ENCODE peak calls at places on chromosomes 3 and 15, in five cellular contexts. One of them, this sample, is unnamed.

GRCh38 chr3:104564045-104564643 is 802.6 kb upstream of the ALCAM start:
- DNase-seq in MM.1S: peak; percentile 66
- DNase-seq in CD8-positive, alpha-beta memory T cell: peak; percentile 39
- DNase-seq in fibroblast of the aortic adventitia: peak; percentile 63
- DNase-seq in spleen: no peak
- DNase-seq in this sample: peak; percentile 40

GRCh38 chr3:62559831-62560445 is 186.6 kb upstream of the FEZF2 start:
- DNase-seq in MM.1S: no peak
- DNase-seq in CD8-positive, alpha-beta memory T cell: no peak
- DNase-seq in fibroblast of the aortic adventitia: peak; percentile 75
- DNase-seq in spleen: no peak
- DNase-seq in this sample: peak; percentile 18

GRCh38 chr3:171847133-171847532 is 4.0 kb downstream of the TMEM212 start:
- DNase-seq in MM.1S: no peak
- DNase-seq in CD8-positive, alpha-beta memory T cell: no peak
- DNase-seq in fibroblast of the aortic adventitia: no peak
- DNase-seq in spleen: no peak
- DNase-seq in this sample: no peak

GRCh38 chr3:4220050-4220449 is 83.1 kb upstream of the SETMAR start:
- DNase-seq in MM.1S: no peak
- DNase-seq in CD8-positive, alpha-beta memory T cell: no peak
- DNase-seq in fibroblast of the aortic adventitia: no peak
- DNase-seq in spleen: no peak
- DNase-seq in this sample: no peak

GRCh38 chr15:69782809-69783208 is 314.9 kb downstream of the TLE3 start:
- DNase-seq in MM.1S: no peak
- DNase-seq in CD8-positive, alpha-beta memory T cell: peak; percentile 37
- DNase-seq in fibroblast of the aortic adventitia: no peak
- DNase-seq in spleen: no peak
- DNase-seq in this sample: peak; percentile 67

GRCh38 chr15:38768970-38769369 is 204.4 kb upstream of the RASGRP1 start:
- DNase-seq in MM.1S: no peak
- DNase-seq in CD8-positive, alpha-beta memory T cell: no peak
- DNase-seq in fibroblast of the aortic adventitia: peak; percentile 68
- DNase-seq in spleen: no peak
- DNase-seq in this sample: no peak

GRCh38 chr3:178588593-178588992 is 52.4 kb downstream of the KCNMB2 start:
- DNase-seq in MM.1S: peak; percentile 1
- DNase-seq in CD8-positive, alpha-beta memory T cell: no peak
- DNase-seq in fibroblast of the aortic adventitia: no peak
- DNase-seq in spleen: no peak
- DNase-seq in this sample: no peak

GRCh38 chr3:5497497-5497896 is 310.0 kb downstream of the EDEM1 start:
- DNase-seq in MM.1S: no peak
- DNase-seq in CD8-positive, alpha-beta memory T cell: no peak
- DNase-seq in fibroblast of the aortic adventitia: no peak
- DNase-seq in spleen: no peak
- DNase-seq in this sample: no peak

GRCh38 chr3:30586806-30587486 is 19.5 kb upstream of the TGFBR2 start:
- DNase-seq in MM.1S: no peak
- DNase-seq in CD8-positive, alpha-beta memory T cell: no peak
- DNase-seq in fibroblast of the aortic adventitia: peak; percentile 24
- DNase-seq in spleen: no peak
- DNase-seq in this sample: no peak

GRCh38 chr3:17140670-17141505 is 256.1 kb downstream of the PLCL2 start:
- DNase-seq in MM.1S: no peak
- DNase-seq in CD8-positive, alpha-beta memory T cell: no peak
- DNase-seq in fibroblast of the aortic adventitia: peak; percentile 63
- DNase-seq in spleen: no peak
- DNase-seq in this sample: no peak

GRCh38 chr15:85157344-85157743 is 175.7 kb downstream of the PDE8A start:
- DNase-seq in MM.1S: no peak
- DNase-seq in CD8-positive, alpha-beta memory T cell: no peak
- DNase-seq in fibroblast of the aortic adventitia: no peak
- DNase-seq in spleen: no peak
- DNase-seq in this sample: no peak

GRCh38 chr15:67331676-67332075 is 77.1 kb downstream of the IQCH start:
- DNase-seq in MM.1S: no peak
- DNase-seq in CD8-positive, alpha-beta memory T cell: no peak
- DNase-seq in fibroblast of the aortic adventitia: peak; percentile 14
- DNase-seq in spleen: no peak
- DNase-seq in this sample: no peak

GRCh38 chr3:147351301-147351700 is 55.0 kb downstream of the ZIC4 start:
- DNase-seq in MM.1S: no peak
- DNase-seq in CD8-positive, alpha-beta memory T cell: no peak
- DNase-seq in fibroblast of the aortic adventitia: no peak
- DNase-seq in spleen: no peak
- DNase-seq in this sample: no peak

GRCh38 chr15:76057332-76058000 is 2.3 kb upstream of the TMEM266 start:
- DNase-seq in MM.1S: peak; percentile 56
- DNase-seq in CD8-positive, alpha-beta memory T cell: peak; percentile 30
- DNase-seq in fibroblast of the aortic adventitia: peak; percentile 66
- DNase-seq in spleen: no peak
- DNase-seq in this sample: peak; percentile 46

GRCh38 chr3:28699283-28699682 is 350.7 kb upstream of the AZI2 start:
- DNase-seq in MM.1S: peak; percentile 71
- DNase-seq in CD8-positive, alpha-beta memory T cell: no peak
- DNase-seq in fibroblast of the aortic adventitia: no peak
- DNase-seq in spleen: no peak
- DNase-seq in this sample: no peak

GRCh38 chr15:99954361-99955180 is 221.3 kb upstream of the LYSMD4 start:
- DNase-seq in MM.1S: no peak
- DNase-seq in CD8-positive, alpha-beta memory T cell: no peak
- DNase-seq in fibroblast of the aortic adventitia: no peak
- DNase-seq in spleen: peak; percentile 49
- DNase-seq in this sample: no peak

GRCh38 chr3:52108302-52109232 is 45.7 kb downstream of the POC1A start:
- DNase-seq in MM.1S: no peak
- DNase-seq in CD8-positive, alpha-beta memory T cell: no peak
- DNase-seq in fibroblast of the aortic adventitia: peak; percentile 48
- DNase-seq in spleen: peak; percentile 63
- DNase-seq in this sample: no peak
- H3K4me3 ChIP-seq in MM.1S: no peak overlapping the region
- H3K4me3 ChIP-seq in CD8-positive, alpha-beta memory T cell: no peak overlapping the region
- H3K4me3 ChIP-seq in fibroblast of the aortic adventitia: no peak overlapping the region
- H3K4me3 ChIP-seq in spleen: no peak overlapping the region
- H3K4me3 ChIP-seq in this sample: no peak overlapping the region

DNA sequence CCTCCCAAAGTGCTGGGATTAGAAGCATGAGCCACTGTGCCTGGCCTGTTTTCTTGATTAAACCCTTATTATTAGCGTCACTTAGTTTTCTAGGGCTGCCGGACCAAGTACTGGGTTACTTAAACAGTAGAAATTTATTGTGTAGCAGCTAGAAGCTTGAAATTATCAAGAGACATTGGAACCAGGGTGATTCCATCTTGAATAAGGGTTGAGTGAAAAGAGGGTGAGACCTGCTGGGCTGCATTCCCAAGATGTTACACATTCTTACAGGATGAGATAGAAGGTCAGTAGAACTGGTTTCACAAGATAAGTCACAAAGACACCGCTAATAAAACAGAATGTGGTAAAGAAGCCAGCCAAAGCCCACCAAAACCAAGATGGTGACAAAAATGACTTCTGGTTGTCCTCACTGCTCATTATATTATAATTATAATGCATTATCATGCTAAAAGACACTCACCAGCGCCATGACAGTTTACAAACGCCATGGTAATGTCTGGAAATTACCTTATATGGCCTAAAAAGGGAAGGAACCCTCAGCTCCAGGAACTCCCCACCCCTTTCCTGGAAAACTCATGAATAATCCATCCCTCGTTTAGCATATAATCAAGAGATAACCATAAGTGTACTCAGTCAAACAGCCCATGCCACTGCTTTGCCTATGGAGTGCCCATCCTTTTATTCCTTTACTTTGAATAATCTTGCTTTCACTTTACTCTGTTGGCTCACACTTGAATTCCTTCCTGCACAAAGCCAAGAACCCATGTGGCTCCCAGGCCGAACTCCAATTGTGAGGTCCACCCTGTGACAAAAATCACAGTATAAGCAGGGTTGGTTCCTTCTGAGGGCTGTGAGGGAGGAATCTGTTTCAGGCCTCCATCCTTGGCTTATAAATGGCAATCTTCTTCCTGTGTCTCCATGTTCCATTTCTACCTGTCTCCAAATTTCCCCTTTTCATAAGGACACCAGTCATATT is 18.9 kb upstream of the FSTL1 start:
- DNase-seq in MM.1S: no peak
- DNase-seq in CD8-positive, alpha-beta memory T cell: no peak
- DNase-seq in fibroblast of the aortic adventitia: peak; percentile 51
- DNase-seq in spleen: no peak
- DNase-seq in this sample: no peak
- H3K4me3 ChIP-seq in MM.1S: no peak overlapping the region
- H3K4me3 ChIP-seq in CD8-positive, alpha-beta memory T cell: no peak overlapping the region
- H3K4me3 ChIP-seq in fibroblast of the aortic adventitia: no peak overlapping the region
- H3K4me3 ChIP-seq in spleen: no peak overlapping the region
- H3K4me3 ChIP-seq in this sample: no peak overlapping the region

GRCh38 chr3:138935505-138935863 is 11.5 kb downstream of the FOXL2 start:
- DNase-seq in MM.1S: no peak
- DNase-seq in CD8-positive, alpha-beta memory T cell: no peak
- DNase-seq in fibroblast of the aortic adventitia: no peak
- DNase-seq in spleen: no peak
- DNase-seq in this sample: no peak
- H3K4me3 ChIP-seq in MM.1S: peak overlapping the region; percentile 69
- H3K4me3 ChIP-seq in CD8-positive, alpha-beta memory T cell: peak overlapping the region; percentile 65
- H3K4me3 ChIP-seq in fibroblast of the aortic adventitia: no peak overlapping the region
- H3K4me3 ChIP-seq in spleen: no peak overlapping the region
- H3K4me3 ChIP-seq in this sample: peak overlapping the region; percentile 57

DNA sequence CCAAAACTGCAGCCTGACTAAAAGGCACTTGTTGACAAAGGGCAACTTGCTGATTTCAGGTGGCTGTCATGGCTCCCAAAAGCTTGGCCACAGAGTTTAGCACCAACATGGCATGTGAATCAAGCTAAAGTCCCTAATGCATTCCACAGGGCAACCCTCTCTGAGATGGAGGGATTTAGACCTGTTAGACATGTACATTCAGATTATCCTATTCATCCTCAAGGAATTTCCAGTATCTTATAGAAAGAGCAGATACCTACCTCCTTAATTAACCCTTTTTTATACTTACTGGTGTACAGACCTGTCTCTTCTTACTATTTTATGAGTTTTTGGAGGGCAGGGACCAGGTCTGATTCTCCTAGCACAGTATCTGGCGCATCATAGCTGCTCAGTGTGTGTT is 31.3 kb downstream of the ACP3 start:
- DNase-seq in MM.1S: no peak
- DNase-seq in CD8-positive, alpha-beta memory T cell: no peak
- DNase-seq in fibroblast of the aortic adventitia: no peak
- DNase-seq in spleen: no peak
- DNase-seq in this sample: no peak
- H3K4me3 ChIP-seq in MM.1S: no peak overlapping the region
- H3K4me3 ChIP-seq in CD8-positive, alpha-beta memory T cell: no peak overlapping the region
- H3K4me3 ChIP-seq in fibroblast of the aortic adventitia: no peak overlapping the region
- H3K4me3 ChIP-seq in spleen: no peak overlapping the region
- H3K4me3 ChIP-seq in this sample: no peak overlapping the region

GRCh38 chr15:77068633-77069032 is 2.3 kb downstream of the TSPAN3 start:
- DNase-seq in MM.1S: no peak
- DNase-seq in CD8-positive, alpha-beta memory T cell: no peak
- DNase-seq in fibroblast of the aortic adventitia: no peak
- DNase-seq in spleen: no peak
- DNase-seq in this sample: no peak
- H3K4me3 ChIP-seq in MM.1S: no peak overlapping the region
- H3K4me3 ChIP-seq in CD8-positive, alpha-beta memory T cell: no peak overlapping the region
- H3K4me3 ChIP-seq in fibroblast of the aortic adventitia: no peak overlapping the region
- H3K4me3 ChIP-seq in spleen: no peak overlapping the region
- H3K4me3 ChIP-seq in this sample: no peak overlapping the region

GRCh38 chr3:46811615-46812236 is 51.5 kb downstream of the MYL3 start:
- DNase-seq in MM.1S: no peak
- DNase-seq in CD8-positive, alpha-beta memory T cell: no peak
- DNase-seq in fibroblast of the aortic adventitia: no peak
- DNase-seq in spleen: no peak
- DNase-seq in this sample: no peak

GRCh38 chr3:46812237-46812791 is 50.9 kb downstream of the MYL3 start:
- DNase-seq in MM.1S: peak; percentile 44
- DNase-seq in CD8-positive, alpha-beta memory T cell: peak; percentile 45
- DNase-seq in fibroblast of the aortic adventitia: peak; percentile 18
- DNase-seq in spleen: peak; percentile 83
- DNase-seq in this sample: no peak
- H3K4me3 ChIP-seq in MM.1S: peak overlapping the region; percentile 49
- H3K4me3 ChIP-seq in CD8-positive, alpha-beta memory T cell: peak overlapping the region; percentile 50
- H3K4me3 ChIP-seq in fibroblast of the aortic adventitia: peak overlapping the region; percentile 39
- H3K4me3 ChIP-seq in spleen: peak overlapping the region; percentile 18
- H3K4me3 ChIP-seq in this sample: no peak overlapping the region

GRCh38 chr3:196894557-196895295 is 27.0 kb downstream of the SENP5 start:
- DNase-seq in MM.1S: no peak
- DNase-seq in CD8-positive, alpha-beta memory T cell: no peak
- DNase-seq in fibroblast of the aortic adventitia: no peak
- DNase-seq in spleen: no peak
- DNase-seq in this sample: no peak

GRCh38 chr3:196890309-196890708 is 22.6 kb downstream of the SENP5 start:
- DNase-seq in MM.1S: no peak
- DNase-seq in CD8-positive, alpha-beta memory T cell: no peak
- DNase-seq in fibroblast of the aortic adventitia: peak; percentile 25
- DNase-seq in spleen: no peak
- DNase-seq in this sample: no peak

GRCh38 chr3:196901768-196902167 is 34.0 kb downstream of the SENP5 start:
- DNase-seq in MM.1S: no peak
- DNase-seq in CD8-positive, alpha-beta memory T cell: no peak
- DNase-seq in fibroblast of the aortic adventitia: no peak
- DNase-seq in spleen: no peak
- DNase-seq in this sample: no peak

DNA sequence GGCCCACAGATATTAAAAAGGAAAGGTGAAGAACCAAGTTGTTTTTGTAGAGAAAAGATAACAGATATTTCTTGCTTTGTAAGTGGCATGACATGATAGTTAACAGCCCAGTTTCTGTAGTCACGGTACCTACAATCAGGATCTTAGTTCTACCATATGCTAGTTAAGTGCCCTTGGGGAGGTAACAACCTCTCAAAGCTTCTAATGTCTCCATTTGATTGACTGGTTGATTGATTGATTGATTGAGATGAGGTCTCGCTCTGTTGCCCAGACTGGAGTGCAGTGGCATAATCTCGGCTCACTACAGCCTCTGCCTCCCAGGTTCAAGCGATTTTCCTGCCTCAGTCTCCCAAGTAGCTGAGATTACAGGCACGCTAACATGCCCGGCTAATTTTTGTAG is 28.5 kb downstream of the SENP5 start:
- DNase-seq in MM.1S: no peak
- DNase-seq in CD8-positive, alpha-beta memory T cell: no peak
- DNase-seq in fibroblast of the aortic adventitia: no peak
- DNase-seq in spleen: no peak
- DNase-seq in this sample: no peak
- H3K4me3 ChIP-seq in MM.1S: no peak overlapping the region
- H3K4me3 ChIP-seq in CD8-positive, alpha-beta memory T cell: no peak overlapping the region
- H3K4me3 ChIP-seq in fibroblast of the aortic adventitia: no peak overlapping the region
- H3K4me3 ChIP-seq in spleen: no peak overlapping the region
- H3K4me3 ChIP-seq in this sample: no peak overlapping the region